ENCODE peak calls at places on chromosomes 4 and X, in five cellular contexts. Q is AG09319, I is fibroblast of mammary gland, U is right lobe of liver, V is ascending aorta. F is an unnamed sample.

GRCh38 chrX:104151037-104151436 is 5.8 kb downstream of the SLC25A53 start:
- DNase-seq in Q (no peak), I (no peak), U (no peak), V (no peak), F (no peak)

GRCh38 chr4:31349907-31350306 is 629.7 kb downstream of the PCDH7 start:
- DNase-seq in Q (no peak), I (no peak), U (no peak), V (no peak), F (no peak)

GRCh38 chr4:146095867-146096266 is 79.7 kb upstream of the LSM6 start:
- DNase-seq in Q (no peak), I (no peak), U (no peak), V (no peak), F (no peak)

GRCh38 chr4:69518102-69518501 is 22.4 kb upstream of the UGT2B4 start:
- DNase-seq in Q (no peak), I (no peak), U (peak; percentile 67), V (no peak), F (no peak)

GRCh38 chr4:140884431-140885058 is 128.4 kb upstream of the TBC1D9 start:
- DNase-seq in Q (peak; percentile 44), I (peak; percentile 81), U (no peak), V (no peak), F (peak; percentile 69)

GRCh38 chrX:47576021-47576898 is 6.0 kb upstream of the TIMP1 start:
- DNase-seq in Q (no peak), I (no peak), U (no peak), V (no peak), F (no peak)

GRCh38 chr4:16207409-16207808 is 18.9 kb downstream of the TAPT1 start:
- DNase-seq in Q (no peak), I (no peak), U (no peak), V (no peak), F (no peak)

GRCh38 chr4:1763550-1764080 is 29.5 kb upstream of the FGFR3 start:
- DNase-seq in Q (no peak), I (peak; percentile 41), U (no peak), V (no peak), F (peak; percentile 31)

GRCh38 chrX:152313529-152314302 is 137.4 kb downstream of the GABRA3 start:
- DNase-seq in Q (no peak), I (no peak), U (no peak), V (no peak), F (no peak)

GRCh38 chrX:9576059-9576458 is 111.2 kb downstream of the TBL1X start:
- DNase-seq in Q (no peak), I (no peak), U (no peak), V (no peak), F (no peak)

GRCh38 chrX:22323541-22323940 is 50.8 kb downstream of the CBLL2 start:
- DNase-seq in Q (peak; percentile 11), I (peak; percentile 82), U (no peak), V (no peak), F (peak; percentile 52)

GRCh38 chrX:15579778-15580747 is 20.7 kb downstream of the ACE2 start:
- DNase-seq in Q (no peak), I (no peak), U (no peak), V (no peak), F (no peak)

GRCh38 chr4:4502694-4503311 is 39.0 kb downstream of the STX18 start:
- DNase-seq in Q (no peak), I (no peak), U (no peak), V (no peak), F (no peak)

GRCh38 chr4:151744614-151745013 is 16.2 kb downstream of the GATB start:
- DNase-seq in Q (peak; percentile 7), I (peak; percentile 94), U (no peak), V (no peak), F (peak; percentile 89)

GRCh38 chr4:8688908-8689445 is 96.4 kb downstream of the CPZ start:
- DNase-seq in Q (no peak), I (no peak), U (no peak), V (no peak), F (no peak)

GRCh38 chr4:37561803-37562207 is 124.4 kb downstream of the RELL1 start:
- DNase-seq in Q (no peak), I (peak; percentile 47), U (no peak), V (no peak), F (peak; percentile 72)

GRCh38 chrX:70292788-70293187 is 2.9 kb downstream of the KIF4A start:
- DNase-seq in Q (no peak), I (no peak), U (no peak), V (no peak), F (no peak)

GRCh38 chr4:148782284-148782683 is 340.1 kb upstream of the NR3C2 start:
- DNase-seq in Q (no peak), I (no peak), U (no peak), V (no peak), F (no peak)

GRCh38 chr4:137495578-137495977 is 36.7 kb downstream of the PCDH18 start:
- DNase-seq in Q (no peak), I (no peak), U (no peak), V (no peak), F (no peak)

GRCh38 chrX:7069556-7069955 is 78.0 kb upstream of the STS start:
- DNase-seq in Q (no peak), I (no peak), U (no peak), V (no peak), F (no peak)

GRCh38 chrX:131816551-131817136 is 206.5 kb upstream of the STK26 start:
- DNase-seq in Q (peak; percentile 74), I (peak; percentile 75), U (peak; percentile 61), V (peak; percentile 43), F (peak; percentile 4)

GRCh38 chrX:22164770-22165388 is 107.8 kb upstream of the CBLL2 start:
- DNase-seq in Q (no peak), I (peak; percentile 72), U (no peak), V (no peak), F (peak; percentile 7)

GRCh38 chr4:157824006-157824405 is 348.8 kb downstream of the GASK1B start:
- DNase-seq in Q (no peak), I (no peak), U (no peak), V (no peak), F (no peak)

GRCh38 chr4:127732623-127733199 is 2.5 kb downstream of the SLC25A31 start:
- DNase-seq in Q (peak; percentile 12), I (peak; percentile 55), U (no peak), V (no peak), F (peak; percentile 28)

GRCh38 chr4:81040175-81040659 is 9.7 kb downstream of the BMP3 start:
- DNase-seq in Q (no peak), I (peak; percentile 39), U (no peak), V (no peak), F (peak; percentile 61)

GRCh38 chr4:159925770-159926169 is 822.9 kb downstream of the RAPGEF2 start:
- DNase-seq in Q (no peak), I (peak; percentile 0), U (no peak), V (no peak), F (no peak)

GRCh38 chr4:1234811-1235292 is 14.1 kb downstream of the CTBP1 start:
- DNase-seq in Q (no peak), I (no peak), U (peak; percentile 42), V (no peak), F (no peak)

GRCh38 chr4:5836943-5837342 is 55.9 kb downstream of the CRMP1 start:
- DNase-seq in Q (no peak), I (no peak), U (no peak), V (no peak), F (no peak)

GRCh38 chr4:89657931-89658700 is 178.8 kb downstream of the SNCA start:
- DNase-seq in Q (peak; percentile 10), I (peak; percentile 53), U (no peak), V (no peak), F (peak; percentile 18)

GRCh38 chrX:139026406-139027200 is 315.1 kb upstream of the FGF13 start:
- DNase-seq in Q (no peak), I (no peak), U (no peak), V (no peak), F (no peak)

GRCh38 chr4:139083533-139084424 is 68.2 kb downstream of the NOCT start:
- DNase-seq in Q (peak; percentile 80), I (peak; percentile 88), U (peak; percentile 94), V (peak; percentile 60), F (peak; percentile 93)

GRCh38 chr4:139082750-139083532 is 67.4 kb downstream of the NOCT start:
- DNase-seq in Q (peak; percentile 93), I (peak; percentile 96), U (peak; percentile 97), V (peak; percentile 97), F (peak; percentile 97)

GRCh38 chr4:139084425-139085093 is 69.0 kb downstream of the NOCT start:
- DNase-seq in Q (no peak), I (peak; percentile 9), U (no peak), V (no peak), F (no peak)

DNA sequence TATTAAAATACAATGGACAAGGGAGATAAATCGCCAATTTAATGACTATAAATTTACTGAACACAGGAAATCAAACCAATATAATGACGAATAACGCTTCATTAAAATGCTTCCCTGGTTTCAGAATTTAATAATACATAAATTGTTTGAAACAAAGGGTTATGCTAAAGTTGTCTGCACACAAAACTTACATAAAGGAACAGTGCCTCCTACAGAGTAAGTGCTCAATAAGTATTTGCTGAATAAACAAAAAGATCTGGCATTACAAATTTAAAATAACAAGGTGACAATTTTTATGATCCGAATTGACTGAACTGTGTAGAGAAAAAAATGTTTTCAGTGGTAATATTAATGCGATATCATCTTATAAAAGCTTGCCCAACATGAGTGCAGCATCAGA is 69.6 kb downstream of the NOCT start:
- DNase-seq in Q (no peak), I (peak; percentile 45), U (no peak), V (no peak), F (peak; percentile 6)
- TF ChIP-seq CTCF in Q (peak; percentile 24), I (peak; percentile 33), U (peak; percentile 37), V (no peak), F (peak; percentile 71)

GRCh38 chrX:31060013-31060412 is 11.8 kb downstream of the FTHL17 start:
- DNase-seq in Q (no peak), I (no peak), U (no peak), V (no peak), F (no peak)

GRCh38 chrX:31058284-31058683 is 13.6 kb downstream of the FTHL17 start:
- DNase-seq in Q (no peak), I (no peak), U (no peak), V (no peak), F (no peak)

GRCh38 chrX:31057691-31058090 is 14.2 kb downstream of the FTHL17 start:
- DNase-seq in Q (no peak), I (no peak), U (no peak), V (no peak), F (no peak)

GRCh38 chrX:31061091-31061490 is 10.8 kb downstream of the FTHL17 start:
- DNase-seq in Q (no peak), I (no peak), U (no peak), V (no peak), F (no peak)

GRCh38 chrX:31057291-31057690 is 14.6 kb downstream of the FTHL17 start:
- DNase-seq in Q (no peak), I (no peak), U (no peak), V (no peak), F (no peak)
- TF ChIP-seq CTCF in Q (no peak), I (no peak), U (no peak), V (no peak), F (no peak)

GRCh38 chrX:123481908-123482873 is 250.7 kb downstream of the THOC2 start:
- DNase-seq in Q (peak; percentile 4), I (peak; percentile 70), U (no peak), V (no peak), F (peak; percentile 11)
- TF ChIP-seq CTCF in Q (no peak), I (no peak), U (no peak), V (no peak), F (peak; percentile 30)

DNA sequence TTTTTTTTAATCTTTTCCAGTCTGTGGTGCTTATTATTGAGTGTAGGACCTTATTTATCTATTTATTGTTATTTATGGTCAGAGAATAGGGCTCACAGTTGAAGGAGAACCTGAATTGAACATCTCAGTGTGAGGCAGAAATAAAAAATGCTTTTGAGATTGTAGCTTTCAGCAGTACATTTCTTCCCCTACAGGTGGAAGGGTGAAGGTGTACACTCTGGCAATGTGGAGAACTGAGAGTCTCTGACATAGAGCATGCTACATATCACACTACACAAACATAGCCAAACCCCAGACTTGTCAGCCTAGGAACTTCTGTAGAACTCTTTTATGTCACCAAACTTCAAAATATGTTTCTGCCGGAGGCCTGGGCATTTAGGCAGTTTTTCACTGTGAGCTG is 140.2 kb downstream of the STIM2 start:
- DNase-seq in Q (no peak), I (no peak), U (no peak), V (no peak), F (no peak)
- TF ChIP-seq CTCF in Q (no peak), I (peak; percentile 13), U (peak; percentile 25), V (no peak), F (peak; percentile 45)